ENCODE peak calls at places on chromosomes 6 and 20, in nine cellular contexts. U, S, D, T, M, E, O, V and P are unnamed samples.

GRCh38 chr20:48535556-48535955 is 292.2 kb downstream of the PREX1 start:
- DNase-seq in V (no peak), D (no peak), S (no peak), M (no peak), U (no peak), E (no peak), O (no peak), T (no peak), P (no peak)

GRCh38 chr20:46545077-46545826 is 5.2 kb downstream of the OCSTAMP start:
- DNase-seq in T (no peak), U (no peak), M (no peak), V (no peak), O (no peak), E (no peak), S (no peak), D (peak), P (no peak)

GRCh38 chr6:54060286-54060685 is 51.0 kb upstream of the MLIP start:
- DNase-seq in M (no peak), O (no peak), T (no peak), U (peak), D (peak), V (no peak), E (no peak), S (no peak), P (no peak)

GRCh38 chr20:51560550-51561307 is 18.2 kb upstream of the NFATC2 start:
- DNase-seq in E (no peak), D (peak), V (no peak), M (no peak), U (peak), T (no peak), O (no peak), S (no peak), P (no peak)

GRCh38 chr6:162181741-162182401 is 545.7 kb downstream of the PRKN start:
- DNase-seq in S (no peak), O (no peak), T (no peak), U (no peak), E (no peak), M (no peak), D (no peak), V (no peak), P (no peak)

GRCh38 chr6:109527989-109528388 is 45.0 kb upstream of the ZBTB24 start:
- DNase-seq in M (no peak), U (peak), S (no peak), D (peak), T (no peak), E (no peak), V (no peak), O (no peak), P (no peak)

GRCh38 chr20:43963872-43964791 is 49.5 kb downstream of the TOX2 start:
- DNase-seq in D (peak), E (peak), S (peak), M (no peak), T (peak), U (peak), O (no peak), V (peak), P (no peak)

GRCh38 chr20:51403465-51404220 is 138.9 kb downstream of the NFATC2 start:
- DNase-seq in M (no peak), T (no peak), V (no peak), U (no peak), O (no peak), E (no peak), S (no peak), D (no peak), P (no peak)

GRCh38 chr6:166928644-166929515 is 27.5 kb downstream of the RNASET2 start:
- DNase-seq in O (no peak), U (no peak), D (no peak), V (no peak), E (no peak), T (no peak), M (no peak), S (no peak), P (no peak)

GRCh38 chr6:166929534-166930189 is 26.7 kb downstream of the RNASET2 start:
- DNase-seq in V (no peak), U (no peak), D (no peak), T (peak), S (no peak), O (no peak), E (no peak), M (no peak), P (no peak)

GRCh38 chr6:166927240-166927941 is 29.0 kb downstream of the RNASET2 start:
- DNase-seq in T (no peak), U (no peak), M (no peak), O (no peak), S (no peak), D (no peak), V (no peak), E (no peak), P (no peak)

GRCh38 chr6:166926748-166927147 is 29.6 kb downstream of the RNASET2 start:
- DNase-seq in V (no peak), U (no peak), D (no peak), T (no peak), S (no peak), E (no peak), M (no peak), O (no peak), P (no peak)

GRCh38 chr6:166927942-166928643 is 28.3 kb downstream of the RNASET2 start:
- DNase-seq in S (no peak), V (no peak), T (no peak), O (no peak), D (no peak), E (no peak), M (no peak), U (no peak), P (no peak)
- H3K27ac ChIP-seq in S (no peak), V (no peak), T (no peak), O (no peak), D (no peak), E (no peak), M (no peak), U (no peak), P (no peak)

DNA sequence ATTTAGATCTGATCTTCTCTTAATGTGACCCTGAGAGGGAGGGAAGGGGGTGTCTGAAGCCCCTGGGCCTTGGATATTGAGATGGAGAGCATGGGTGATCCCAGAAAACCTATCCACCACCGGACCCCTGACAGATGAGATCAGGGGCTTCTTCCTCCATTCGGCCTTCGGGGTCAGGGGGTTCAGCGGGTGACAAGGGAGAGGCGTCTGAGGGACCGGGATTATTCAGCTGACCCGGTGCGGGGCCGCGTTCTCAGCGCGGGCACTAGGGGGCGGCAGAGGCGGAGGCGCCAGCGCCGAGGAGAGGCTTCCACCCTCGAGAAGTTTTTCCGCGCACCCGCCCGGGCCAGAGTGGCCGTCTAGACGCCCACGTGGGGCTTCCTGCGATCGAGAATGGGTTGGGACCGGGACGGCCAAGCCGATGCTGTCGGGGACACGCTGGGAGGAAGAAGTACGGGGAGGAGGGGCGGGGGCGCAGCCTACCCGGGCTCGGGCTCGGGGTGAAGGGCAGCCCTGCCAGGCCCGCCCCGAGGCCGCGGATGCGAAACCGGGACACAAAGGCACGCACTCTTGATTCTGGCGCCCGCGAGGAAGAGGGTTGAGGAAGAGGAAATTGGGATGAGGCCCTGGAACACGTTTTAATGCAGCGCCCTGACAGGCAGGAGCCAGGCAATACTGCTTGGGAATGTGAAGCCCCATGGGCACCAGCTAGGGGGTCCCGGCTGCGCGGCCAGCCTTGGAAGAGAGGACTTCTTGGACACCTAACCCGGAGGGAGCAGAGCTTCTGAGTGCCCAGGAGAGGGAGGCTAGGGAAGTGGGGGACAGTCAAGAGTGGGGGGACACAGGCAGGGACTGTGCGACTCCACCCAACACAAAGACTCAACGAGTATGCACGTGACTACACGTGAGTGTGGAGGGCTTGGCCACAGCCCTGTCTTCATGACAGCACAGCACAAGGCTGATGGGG is 30.6 kb downstream of the COL11A2 start:
- DNase-seq in T (peak), V (peak), E (peak), D (peak), S (peak), M (peak), O (no peak), U (peak), P (peak)
- H3K27ac ChIP-seq in T (peak), V (peak), E (peak), D (peak), S (no peak), M (no peak), O (no peak), U (no peak), P (no peak)

GRCh38 chr6:13767121-13767794 is 47.1 kb downstream of the MCUR1 start:
- DNase-seq in S (peak), D (peak), O (no peak), V (peak), E (peak), M (no peak), T (peak), U (peak), P (peak)
- H3K27ac ChIP-seq in S (no peak), D (no peak), O (peak), V (peak), E (peak), M (no peak), T (peak), U (no peak), P (no peak)

GRCh38 chr6:6004147-6004995 is 2.4 kb downstream of the NRN1 start:
- DNase-seq in U (no peak), S (no peak), D (no peak), V (no peak), T (no peak), E (no peak), O (no peak), M (no peak), P (no peak)
- H3K27ac ChIP-seq in U (no peak), S (no peak), D (no peak), V (peak), T (no peak), E (no peak), O (no peak), M (no peak), P (no peak)

DNA sequence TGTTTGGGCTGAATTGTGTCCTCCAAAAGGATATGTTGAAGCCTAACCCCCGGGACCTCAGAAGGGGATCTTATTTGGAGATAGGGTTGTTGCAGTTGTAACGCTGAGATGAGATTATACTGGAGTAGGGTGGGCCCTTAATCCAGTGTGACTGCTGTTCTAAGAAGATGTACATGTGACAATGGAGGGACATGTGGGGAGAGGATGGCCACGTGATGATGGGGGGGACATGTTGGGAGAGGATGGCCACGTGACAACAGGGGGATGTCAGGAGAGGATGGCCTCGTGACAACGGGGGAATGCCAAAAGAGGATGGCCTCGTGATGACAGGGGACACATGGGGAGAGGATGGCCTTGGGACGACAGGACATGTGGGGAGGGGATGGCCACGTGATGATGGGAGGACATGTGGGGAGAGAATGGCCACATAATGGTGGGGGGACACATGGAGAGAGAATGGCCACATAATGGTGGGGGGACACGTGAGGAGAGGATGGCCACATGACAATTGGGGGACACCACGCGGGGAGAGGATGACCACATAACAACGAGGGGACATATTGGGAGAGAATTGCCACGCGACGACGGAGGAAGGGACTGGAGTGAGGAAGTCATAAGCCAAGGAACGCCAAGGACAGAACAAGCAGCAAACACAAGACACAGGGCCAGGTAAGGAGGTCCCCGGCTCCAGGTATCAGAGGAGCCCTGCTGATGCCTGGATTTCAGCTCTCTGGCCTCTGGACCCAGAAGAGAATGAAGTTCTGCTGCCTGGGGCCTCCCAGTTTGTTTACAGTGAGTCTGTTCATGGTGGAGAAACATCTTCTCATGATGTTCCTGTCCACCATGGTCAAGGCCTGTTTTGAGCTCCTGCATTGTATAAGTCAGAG is 29.2 kb downstream of the SYNJ2 start:
- DNase-seq in O (no peak), E (no peak), V (peak), M (no peak), U (no peak), S (no peak), D (no peak), T (peak), P (no peak)
- H3K27ac ChIP-seq in O (no peak), E (no peak), V (no peak), M (no peak), U (no peak), S (no peak), D (peak), T (no peak), P (peak)

DNA sequence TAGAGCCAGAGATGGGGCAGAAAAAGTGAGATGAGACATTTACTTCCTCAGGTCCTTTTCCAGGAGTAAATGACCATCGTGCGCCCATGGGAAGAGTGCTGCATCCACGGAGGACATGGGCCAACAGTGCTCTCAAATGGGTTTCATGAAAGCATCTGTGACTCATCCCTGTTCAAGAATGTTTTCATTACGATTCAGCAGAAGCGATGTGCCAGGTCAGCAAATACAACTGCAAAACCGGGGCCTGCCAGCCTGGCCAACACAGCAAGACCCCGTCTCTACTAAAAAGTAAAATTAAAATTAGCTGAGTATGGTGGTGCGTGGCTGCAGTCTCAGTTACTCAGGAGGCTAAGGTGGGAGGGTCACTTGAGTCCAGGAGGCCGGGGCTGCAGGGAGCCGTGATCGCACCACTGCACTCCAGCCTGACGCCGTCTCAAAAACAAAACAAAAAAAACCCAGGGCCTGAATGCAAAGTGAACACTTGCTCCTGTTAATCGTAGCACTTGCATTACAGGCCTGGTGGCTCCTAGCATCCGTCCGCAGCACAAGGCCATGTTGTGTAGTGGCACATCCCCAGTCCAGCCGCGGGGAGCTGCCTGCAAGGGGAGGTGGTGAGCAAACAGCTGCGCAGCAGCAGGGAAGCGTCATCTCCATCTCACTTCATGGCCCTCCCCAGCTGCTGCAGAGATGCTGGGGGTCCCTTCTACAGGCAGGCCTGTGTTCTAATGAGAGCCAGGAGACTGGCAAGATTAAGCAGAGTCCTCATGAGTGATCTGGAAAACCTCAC is 125.3 kb downstream of the LY86 start:
- DNase-seq in M (no peak), E (no peak), U (peak), D (peak), T (no peak), O (no peak), S (no peak), V (no peak), P (no peak)
- H3K27ac ChIP-seq in M (no peak), E (peak), U (no peak), D (no peak), T (no peak), O (no peak), S (no peak), V (no peak), P (no peak)

DNA sequence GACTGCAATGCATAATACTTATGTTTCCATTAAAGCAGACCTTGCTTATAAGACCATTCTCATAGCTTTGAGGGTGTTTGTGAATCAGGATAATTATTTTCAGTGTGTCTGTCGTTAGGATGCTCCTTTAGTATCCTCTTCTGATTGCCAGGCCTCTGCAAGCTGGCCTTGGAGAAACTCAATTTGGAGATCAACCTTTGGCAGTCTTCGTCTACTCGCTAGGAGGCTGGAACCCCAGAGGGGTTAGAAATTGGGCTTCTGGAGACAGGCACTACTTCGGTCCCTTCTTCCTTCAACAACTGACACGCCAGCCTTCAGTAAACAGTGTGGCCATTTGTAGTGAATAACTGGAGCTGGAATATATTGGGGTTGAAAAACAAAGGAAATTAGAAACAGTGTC is 100.8 kb upstream of the CITED2 start:
- DNase-seq in S (no peak), E (no peak), D (no peak), M (no peak), O (no peak), T (no peak), U (no peak), V (no peak), P (no peak)
- H3K27ac ChIP-seq in S (no peak), E (peak), D (no peak), M (peak), O (no peak), T (peak), U (peak), V (no peak), P (no peak)

GRCh38 chr6:36823421-36824096 is 15.7 kb downstream of the CPNE5 start:
- DNase-seq in O (no peak), T (no peak), E (no peak), V (no peak), U (peak), S (no peak), M (no peak), D (no peak), P (no peak)
- H3K27ac ChIP-seq in O (no peak), T (no peak), E (no peak), V (no peak), U (no peak), S (no peak), M (no peak), D (no peak), P (peak)